ENCODE peak calls at places on chromosome 20, in ten cellular contexts. V is heart right ventricle, Z is AG04449, J is A549, E is osteocyte, R is stomach, P is bronchial epithelial cell, Y is breast epithelium, U is Peyer's patch, S is activated B cell treated with CpG ODN at 0.5 μM for 24 hours. T is an unnamed sample.

GRCh38 chr20:53629436-53629835 is 35.8 kb upstream of the ZNF217 start:
- DNase-seq in P (no peak), U (no peak), Y (no peak), S (no peak), E (no peak), R (no peak), J (no peak), Z (no peak), V (no peak), T (no peak)

GRCh38 chr20:1333462-1334369 is 4.8 kb upstream of the SDCBP2 start:
- DNase-seq in S (peak), V (no peak), P (no peak), J (no peak), Z (no peak), U (peak), E (peak), R (no peak), Y (no peak), T (no peak)

GRCh38 chr20:40639132-40639531 is 49.9 kb downstream of the MAFB start:
- DNase-seq in J (no peak), S (no peak), E (no peak), Y (no peak), U (no peak), P (no peak), R (no peak), V (no peak), Z (no peak), T (no peak)

GRCh38 chr20:1086273-1087213 is 31.9 kb upstream of the PSMF1 start:
- DNase-seq in U (no peak), E (no peak), S (no peak), Y (no peak), P (no peak), R (no peak), J (no peak), V (no peak), Z (no peak), T (no peak)

GRCh38 chr20:23145281-23145700 is 59.2 kb upstream of the CD93 start:
- DNase-seq in E (no peak), J (no peak), U (peak), Y (no peak), R (no peak), S (no peak), Z (no peak), P (peak), V (no peak), T (peak)

GRCh38 chr20:45034436-45034835 is 66.5 kb downstream of the KCNS1 start:
- DNase-seq in V (no peak), J (no peak), E (no peak), Z (no peak), U (no peak), P (no peak), R (no peak), Y (no peak), S (no peak), T (no peak)

GRCh38 chr20:13659288-13659687 is 20.6 kb upstream of the TASP1 start:
- DNase-seq in Z (no peak), R (no peak), V (no peak), J (no peak), E (no peak), S (peak), U (no peak), P (no peak), Y (no peak), T (no peak)

GRCh38 chr20:8855315-8855714 is 213.6 kb upstream of the PLCB4 start:
- DNase-seq in R (no peak), S (no peak), U (no peak), E (no peak), Y (no peak), J (no peak), P (no peak), Z (no peak), V (peak), T (no peak)

GRCh38 chr20:7003598-7003997 is 236.1 kb downstream of the BMP2 start:
- DNase-seq in S (no peak), Z (no peak), E (no peak), R (no peak), U (no peak), J (no peak), V (no peak), P (peak), Y (no peak), T (no peak)

GRCh38 chr20:63029358-63030121 is 22.8 kb upstream of the BHLHE23 start:
- DNase-seq in J (no peak), V (no peak), S (no peak), E (no peak), Y (no peak), R (no peak), P (peak), U (no peak), Z (no peak), T (no peak)

GRCh38 chr20:51258582-51259175 is 235.8 kb upstream of the KCNG1 start:
- DNase-seq in R (no peak), Z (no peak), U (no peak), P (peak), J (peak), S (no peak), Y (no peak), V (no peak), E (no peak), T (no peak)

GRCh38 chr20:3679749-3680700 is 1.8 kb downstream of the ADAM33 start:
- DNase-seq in R (peak), Y (no peak), S (no peak), E (no peak), U (peak), P (no peak), J (no peak), Z (peak), V (no peak), T (no peak)

GRCh38 chr20:11232249-11232648 is 558.5 kb upstream of the JAG1 start:
- DNase-seq in E (no peak), Y (no peak), J (no peak), P (no peak), R (no peak), S (no peak), Z (no peak), V (no peak), U (no peak), T (no peak)

GRCh38 chr20:17665756-17666155 is 16.3 kb downstream of the RRBP1 start:
- DNase-seq in U (no peak), E (no peak), R (no peak), S (no peak), P (no peak), Y (no peak), Z (no peak), V (no peak), J (no peak), T (no peak)

GRCh38 chr20:5865604-5866003 is 84.7 kb downstream of the TRMT6 start:
- DNase-seq in V (no peak), J (no peak), Z (no peak), R (no peak), P (peak), E (no peak), U (no peak), S (no peak), Y (no peak), T (no peak)

GRCh38 chr20:10501377-10501776 is 66.3 kb downstream of the SLX4IP start:
- DNase-seq in R (no peak), V (no peak), P (peak), U (no peak), S (no peak), J (no peak), E (no peak), Y (no peak), Z (no peak), T (peak)

GRCh38 chr20:21100590-21101452 is 5.3 kb downstream of the LINC00237 start:
- DNase-seq in P (no peak), Z (no peak), V (no peak), J (no peak), S (no peak), E (no peak), U (no peak), Y (no peak), R (no peak), T (no peak)

GRCh38 chr20:52313335-52313963 is 121.9 kb upstream of the ZFP64 start:
- DNase-seq in U (no peak), R (no peak), V (no peak), S (no peak), Z (no peak), E (no peak), Y (no peak), J (peak), P (peak), T (no peak)

GRCh38 chr20:51400051-51400926 is 142.2 kb downstream of the NFATC2 start:
- DNase-seq in J (no peak), Z (no peak), Y (no peak), S (peak), U (peak), P (peak), V (no peak), E (no peak), R (peak), T (no peak)

GRCh38 chr20:49580818-49581174 is 12.9 kb upstream of the PTGIS start:
- DNase-seq in S (no peak), P (no peak), Z (no peak), Y (no peak), U (no peak), V (no peak), J (no peak), E (no peak), R (no peak), T (no peak)

GRCh38 chr20:32893878-32894483 is 35.3 kb downstream of the EFCAB8 start:
- DNase-seq in E (no peak), Z (no peak), R (no peak), P (no peak), V (no peak), Y (no peak), U (no peak), S (no peak), J (peak), T (no peak)

GRCh38 chr20:37901667-37902503 is 1.0 kb upstream of the VSTM2L start:
- DNase-seq in S (peak), P (peak), E (no peak), U (peak), V (no peak), Z (no peak), J (peak), Y (no peak), R (peak), T (no peak)

GRCh38 chr20:32078777-32079176 is 26.7 kb downstream of the HCK start:
- DNase-seq in R (no peak), Z (no peak), J (no peak), Y (no peak), V (no peak), E (no peak), P (no peak), S (no peak), U (no peak), T (no peak)

GRCh38 chr20:50270569-50270968 is 79.9 kb downstream of the CEBPB start:
- DNase-seq in Y (no peak), S (no peak), J (no peak), R (no peak), E (no peak), P (no peak), Z (no peak), V (peak), U (no peak), T (peak)

GRCh38 chr20:13800728-13801134 is 15.9 kb downstream of the NDUFAF5 start:
- DNase-seq in U (peak), J (no peak), R (peak), Y (peak), Z (peak), E (no peak), S (no peak), V (peak), P (peak), T (no peak)

GRCh38 chr20:59006864-59007757 is at the start of gene CTSZ:
- DNase-seq in R (peak), J (peak), U (peak), S (peak), Z (no peak), P (no peak), Y (peak), E (no peak), V (peak), T (no peak)

GRCh38 chr20:10670521-10671220 is 3.1 kb downstream of the JAG1 start:
- DNase-seq in J (no peak), R (no peak), Z (no peak), S (no peak), U (no peak), Y (no peak), P (no peak), V (peak), E (peak), T (no peak)

GRCh38 chr20:61959301-61959700 is 106.4 kb downstream of the TAF4 start:
- DNase-seq in P (no peak), Z (no peak), E (peak), R (no peak), U (no peak), J (peak), S (no peak), V (no peak), Y (no peak), T (no peak)

GRCh38 chr20:59324441-59324840 is 24.0 kb downstream of the EDN3 start:
- DNase-seq in P (no peak), R (no peak), V (no peak), U (no peak), Z (no peak), J (no peak), S (no peak), E (no peak), Y (no peak), T (no peak)

GRCh38 chr20:22403860-22404608 is 180.3 kb downstream of the FOXA2 start:
- DNase-seq in U (no peak), S (no peak), R (no peak), J (no peak), E (no peak), V (no peak), Z (no peak), Y (no peak), P (no peak), T (no peak)

GRCh38 chr20:7984192-7984591 is 35.4 kb downstream of the TMX4 start:
- DNase-seq in Y (no peak), R (no peak), V (no peak), P (no peak), E (no peak), Z (no peak), J (no peak), U (no peak), S (no peak), T (no peak)

GRCh38 chr20:997486-997885 is 4.6 kb downstream of the RSPO4 start:
- DNase-seq in R (no peak), U (no peak), E (no peak), V (no peak), P (no peak), Y (no peak), J (no peak), S (no peak), Z (no peak), T (peak)

GRCh38 chr20:34083137-34083536 is 28.9 kb downstream of the EIF2S2 start:
- DNase-seq in U (peak), V (peak), E (no peak), P (peak), J (no peak), S (no peak), Z (no peak), Y (no peak), R (peak), T (no peak)
- TF ChIP-seq CTCF in U (no peak), V (no peak), E (peak), P (peak), J (no peak), S (no peak), Z (no peak), Y (no peak), R (no peak), T (no peak)

GRCh38 chr20:35269055-35269781 is 8.7 kb downstream of the MMP24OS start:
- DNase-seq in Y (peak), R (peak), V (peak), J (peak), S (peak), P (peak), Z (no peak), E (no peak), U (peak), T (no peak)

GRCh38 chr20:35267092-35267491 is 10.8 kb downstream of the MMP24OS start:
- DNase-seq in U (no peak), E (no peak), Y (no peak), P (no peak), J (no peak), V (no peak), S (no peak), R (no peak), Z (no peak), T (no peak)

GRCh38 chr20:35260426-35260825 is 17.5 kb downstream of the MMP24OS start:
- DNase-seq in Y (no peak), U (no peak), R (no peak), Z (no peak), P (no peak), E (no peak), S (no peak), V (no peak), J (no peak), T (no peak)

GRCh38 chr20:35263609-35264223 is 14.2 kb downstream of the MMP24OS start:
- DNase-seq in V (no peak), P (no peak), S (no peak), U (no peak), E (no peak), R (peak), J (peak), Z (no peak), Y (no peak), T (no peak)

DNA sequence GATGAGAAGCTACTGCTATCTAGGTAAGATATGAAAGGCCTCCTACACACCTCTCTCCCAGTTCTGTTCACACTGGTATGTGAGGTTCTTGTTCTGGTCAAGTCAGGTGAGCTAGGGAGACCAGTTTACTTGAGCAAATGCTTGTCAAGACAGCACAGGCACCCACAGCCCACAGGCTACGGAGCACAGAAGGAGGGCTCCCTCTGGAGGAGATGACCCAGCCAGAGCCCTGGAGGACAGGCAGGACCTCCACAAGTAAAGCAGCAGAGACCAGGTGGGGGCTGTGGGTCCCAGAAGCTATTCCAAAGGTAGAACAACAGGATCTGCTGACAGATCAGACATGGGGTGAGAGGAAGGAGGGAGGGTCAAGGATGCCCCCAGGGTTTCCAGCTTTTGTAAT is 13.2 kb downstream of the MMP24OS start:
- DNase-seq in U (no peak), J (peak), V (no peak), Y (no peak), R (no peak), E (no peak), S (no peak), Z (no peak), P (peak), T (no peak)
- TF ChIP-seq CTCF in U (no peak), J (peak), V (no peak), Y (no peak), R (no peak), E (no peak), S (no peak), Z (peak), P (peak), T (no peak)

GRCh38 chr20:57287007-57287810 is 20.8 kb upstream of the BMP7 start:
- DNase-seq in V (no peak), E (no peak), U (no peak), R (no peak), S (no peak), Z (no peak), J (no peak), P (no peak), Y (no peak), T (no peak)
- TF ChIP-seq CTCF in V (no peak), E (no peak), U (no peak), R (no peak), S (no peak), Z (no peak), J (no peak), P (no peak), Y (no peak), T (no peak)

GRCh38 chr20:46050444-46050843 is 21.4 kb downstream of the SLC12A5 start:
- DNase-seq in R (no peak), P (no peak), Z (no peak), S (no peak), J (no peak), U (no peak), V (no peak), E (no peak), Y (no peak), T (no peak)
- TF ChIP-seq CTCF in R (no peak), P (no peak), Z (no peak), S (no peak), J (no peak), U (no peak), V (no peak), E (no peak), Y (no peak), T (no peak)

DNA sequence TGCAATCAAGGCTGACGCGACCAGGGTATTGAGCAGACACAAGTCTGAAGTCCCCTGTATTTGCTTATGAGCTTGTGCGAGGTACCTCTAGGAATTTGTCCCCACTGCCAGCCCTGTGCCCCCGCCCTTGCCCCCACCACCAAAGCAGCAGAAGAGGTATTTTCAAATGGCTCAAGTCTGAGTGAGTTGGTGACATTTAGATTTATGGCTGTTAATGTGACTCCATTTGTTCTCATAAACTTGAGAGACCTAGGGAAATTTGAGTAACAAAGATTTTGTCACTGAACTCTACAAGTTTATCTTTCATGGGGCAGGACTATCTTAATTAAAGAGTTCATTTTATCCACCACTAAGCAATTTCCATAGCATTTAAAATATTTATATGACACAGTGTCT is 108.5 kb downstream of the PRND start:
- DNase-seq in E (no peak), V (no peak), S (no peak), P (no peak), Y (no peak), Z (no peak), U (no peak), J (no peak), R (no peak), T (no peak)
- TF ChIP-seq CTCF in E (no peak), V (no peak), S (no peak), P (no peak), Y (no peak), Z (no peak), U (no peak), J (no peak), R (no peak), T (no peak)

DNA sequence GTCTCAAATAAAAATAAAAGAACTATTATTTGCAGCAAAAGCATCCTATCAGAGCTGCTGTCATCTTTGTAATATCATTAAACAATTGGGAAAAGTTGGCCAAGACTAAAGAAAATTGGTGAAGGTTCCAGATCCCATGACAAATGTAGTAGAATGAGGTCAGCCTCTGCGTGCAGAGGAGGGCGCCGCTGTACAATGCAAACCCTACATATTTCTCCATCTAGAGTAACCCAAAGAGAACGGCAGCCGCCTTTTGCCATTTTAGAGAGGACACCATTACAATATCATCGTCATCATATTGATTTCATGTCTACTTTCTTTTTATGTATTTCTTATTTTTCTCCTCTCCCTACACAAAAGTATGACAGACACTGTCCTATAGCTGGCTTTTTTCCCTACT is 59.5 kb downstream of the ZMYND8 start:
- DNase-seq in S (no peak), Z (no peak), R (no peak), U (peak), J (no peak), E (no peak), V (no peak), Y (no peak), P (no peak), T (no peak)
- TF ChIP-seq CTCF in S (no peak), Z (no peak), R (no peak), U (peak), J (peak), E (no peak), V (no peak), Y (no peak), P (no peak), T (no peak)

DNA sequence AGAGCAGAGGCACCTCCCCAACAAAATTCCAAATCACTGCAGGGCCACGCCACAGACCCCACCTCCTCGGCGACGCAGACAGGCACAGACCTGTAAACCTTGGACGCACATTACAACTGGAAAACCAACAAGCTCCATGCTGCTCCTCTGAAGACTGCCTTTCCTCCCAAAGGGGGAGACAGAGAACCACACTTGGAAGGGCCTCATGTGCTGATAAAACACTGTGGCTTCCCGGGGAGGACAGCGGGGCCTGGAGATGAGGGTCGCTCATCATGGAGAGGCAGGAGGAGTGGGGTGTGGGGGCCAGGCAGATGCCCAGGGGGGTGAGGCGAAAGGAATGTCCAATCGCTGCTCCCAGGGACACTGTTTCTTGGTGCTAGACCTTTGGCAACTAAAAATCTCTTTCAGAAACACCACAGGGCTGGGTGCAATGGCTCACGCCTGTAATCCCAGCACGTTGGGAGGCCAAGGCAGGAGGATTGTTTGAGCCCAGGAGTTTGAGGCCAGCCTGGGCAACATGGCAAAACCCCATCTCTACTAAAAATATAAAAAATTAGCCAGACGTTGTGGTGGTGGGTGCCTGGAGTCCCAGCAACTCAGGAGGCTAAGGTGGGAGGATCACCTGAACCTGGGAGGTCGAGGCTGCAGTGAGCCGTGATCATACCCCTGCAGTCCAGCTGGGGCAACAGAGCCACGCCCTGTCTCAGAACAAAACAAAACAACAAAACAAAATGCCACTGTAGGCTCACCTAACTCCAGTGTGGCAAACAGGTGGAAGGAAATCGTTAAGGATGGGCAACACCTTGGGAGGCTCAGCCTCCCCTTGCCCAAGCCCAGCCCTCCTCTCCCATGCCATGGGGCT is 53.8 kb downstream of the ABHD12 start:
- DNase-seq in J (peak), P (peak), Y (no peak), V (peak), R (no peak), Z (no peak), U (no peak), S (no peak), E (no peak), T (no peak)
- TF ChIP-seq CTCF in J (peak), P (peak), Y (peak), V (peak), R (peak), Z (peak), U (peak), S (no peak), E (peak), T (no peak)